ENCODE peak calls at places on chromosomes 5 and 9, in ten cellular contexts. One of them, this sample, is unnamed.

GRCh38 chr5:94884294-94884693 is 265.8 kb downstream of the SLF1 start:
- DNase-seq in sigmoid colon: no peak
- DNase-seq in upper lobe of left lung: no peak
- DNase-seq in HL-60: no peak
- DNase-seq in transverse colon: no peak
- DNase-seq in HCT116: no peak
- DNase-seq in GM23338: peak; percentile 58
- DNase-seq in GM12878: no peak
- DNase-seq in K562: no peak
- DNase-seq in stomach: no peak
- DNase-seq in this sample: no peak

GRCh38 chr9:37565661-37566618 is 10.2 kb downstream of the FBXO10 start:
- DNase-seq in stomach: no peak
- DNase-seq in transverse colon: peak; percentile 44
- DNase-seq in GM23338: peak; percentile 35
- DNase-seq in HCT116: no peak
- DNase-seq in K562: no peak
- DNase-seq in sigmoid colon: no peak
- DNase-seq in GM12878: peak; percentile 77
- DNase-seq in HL-60: no peak
- DNase-seq in upper lobe of left lung: no peak
- DNase-seq in this sample: no peak

GRCh38 chr9:131627326-131627845 is 82.1 kb downstream of the PRRT1B start:
- DNase-seq in HCT116: no peak
- DNase-seq in HL-60: peak; percentile 38
- DNase-seq in transverse colon: no peak
- DNase-seq in sigmoid colon: no peak
- DNase-seq in stomach: no peak
- DNase-seq in upper lobe of left lung: peak; percentile 49
- DNase-seq in GM12878: no peak
- DNase-seq in GM23338: no peak
- DNase-seq in K562: no peak
- DNase-seq in this sample: peak; percentile 72

GRCh38 chr9:95110956-95111525 is 206.5 kb downstream of the FANCC start:
- DNase-seq in GM12878: no peak
- DNase-seq in transverse colon: no peak
- DNase-seq in K562: no peak
- DNase-seq in stomach: no peak
- DNase-seq in sigmoid colon: peak; percentile 58
- DNase-seq in GM23338: no peak
- DNase-seq in HCT116: no peak
- DNase-seq in HL-60: no peak
- DNase-seq in upper lobe of left lung: no peak
- DNase-seq in this sample: no peak

GRCh38 chr9:90385126-90385525 is 257.5 kb downstream of the DIRAS2 start:
- DNase-seq in upper lobe of left lung: no peak
- DNase-seq in transverse colon: no peak
- DNase-seq in HCT116: no peak
- DNase-seq in GM12878: no peak
- DNase-seq in stomach: no peak
- DNase-seq in HL-60: no peak
- DNase-seq in GM23338: no peak
- DNase-seq in K562: no peak
- DNase-seq in sigmoid colon: no peak
- DNase-seq in this sample: no peak

GRCh38 chr9:130421802-130422276 is 22.9 kb upstream of the ASS1 start:
- DNase-seq in stomach: no peak
- DNase-seq in transverse colon: no peak
- DNase-seq in GM12878: no peak
- DNase-seq in K562: no peak
- DNase-seq in GM23338: peak; percentile 60
- DNase-seq in HCT116: no peak
- DNase-seq in upper lobe of left lung: no peak
- DNase-seq in sigmoid colon: no peak
- DNase-seq in HL-60: no peak
- DNase-seq in this sample: no peak

GRCh38 chr5:73405691-73406090 is 42.9 kb downstream of the FOXD1 start:
- DNase-seq in transverse colon: no peak
- DNase-seq in K562: no peak
- DNase-seq in GM23338: no peak
- DNase-seq in GM12878: no peak
- DNase-seq in HCT116: no peak
- DNase-seq in upper lobe of left lung: no peak
- DNase-seq in stomach: no peak
- DNase-seq in sigmoid colon: no peak
- DNase-seq in HL-60: no peak
- DNase-seq in this sample: no peak

GRCh38 chr5:16178745-16179372 is 732 bp downstream of the MARCHF11 start:
- DNase-seq in stomach: peak; percentile 45
- DNase-seq in HL-60: peak; percentile 7
- DNase-seq in GM12878: no peak
- DNase-seq in transverse colon: peak; percentile 44
- DNase-seq in HCT116: no peak
- DNase-seq in GM23338: peak; percentile 95
- DNase-seq in sigmoid colon: no peak
- DNase-seq in upper lobe of left lung: peak; percentile 88
- DNase-seq in K562: peak; percentile 56
- DNase-seq in this sample: peak; percentile 71

GRCh38 chr5:166772770-166773169 is 1518.7 kb upstream of the WWC1 start:
- DNase-seq in upper lobe of left lung: no peak
- DNase-seq in transverse colon: no peak
- DNase-seq in stomach: no peak
- DNase-seq in sigmoid colon: no peak
- DNase-seq in GM12878: no peak
- DNase-seq in K562: no peak
- DNase-seq in HL-60: no peak
- DNase-seq in GM23338: no peak
- DNase-seq in HCT116: no peak
- DNase-seq in this sample: no peak

GRCh38 chr9:126347911-126348760 is 21.5 kb downstream of the MVB12B start:
- DNase-seq in stomach: peak; percentile 65
- DNase-seq in transverse colon: peak; percentile 74
- DNase-seq in K562: no peak
- DNase-seq in HL-60: no peak
- DNase-seq in GM23338: peak; percentile 66
- DNase-seq in sigmoid colon: no peak
- DNase-seq in HCT116: no peak
- DNase-seq in upper lobe of left lung: no peak
- DNase-seq in GM12878: no peak
- DNase-seq in this sample: no peak
- H3K27ac ChIP-seq in stomach: peak overlapping the region; percentile 65
- H3K27ac ChIP-seq in transverse colon: peak overlapping the region; percentile 87
- H3K27ac ChIP-seq in K562: no peak overlapping the region
- H3K27ac ChIP-seq in HL-60: no peak overlapping the region
- H3K27ac ChIP-seq in GM23338: peak overlapping the region; percentile 70
- H3K27ac ChIP-seq in sigmoid colon: peak overlapping the region; percentile 49
- H3K27ac ChIP-seq in HCT116: no peak overlapping the region
- H3K27ac ChIP-seq in upper lobe of left lung: peak overlapping the region; percentile 82
- H3K27ac ChIP-seq in GM12878: no peak overlapping the region
- H3K27ac ChIP-seq in this sample: peak overlapping the region; percentile 64

GRCh38 chr9:133932176-133932575 is 59.9 kb downstream of the VAV2 start:
- DNase-seq in GM12878: no peak
- DNase-seq in HL-60: no peak
- DNase-seq in HCT116: no peak
- DNase-seq in K562: no peak
- DNase-seq in upper lobe of left lung: peak; percentile 78
- DNase-seq in stomach: no peak
- DNase-seq in GM23338: no peak
- DNase-seq in transverse colon: no peak
- DNase-seq in sigmoid colon: no peak
- DNase-seq in this sample: no peak
- TF ChIP-seq POLR2AphosphoS5 in GM12878: no peak
- TF ChIP-seq POLR2AphosphoS5 in HL-60: no peak
- TF ChIP-seq POLR2AphosphoS5 in HCT116: no peak
- TF ChIP-seq POLR2AphosphoS5 in K562: no peak
- TF ChIP-seq POLR2AphosphoS5 in upper lobe of left lung: no peak
- TF ChIP-seq POLR2AphosphoS5 in stomach: no peak
- TF ChIP-seq POLR2AphosphoS5 in GM23338: no peak
- TF ChIP-seq POLR2AphosphoS5 in transverse colon: no peak
- TF ChIP-seq POLR2AphosphoS5 in sigmoid colon: no peak
- TF ChIP-seq POLR2AphosphoS5 in this sample: no peak

GRCh38 chr5:81192351-81192750 is 40.8 kb upstream of the CKMT2 start:
- DNase-seq in transverse colon: no peak
- DNase-seq in upper lobe of left lung: peak; percentile 42
- DNase-seq in K562: no peak
- DNase-seq in stomach: no peak
- DNase-seq in HL-60: no peak
- DNase-seq in sigmoid colon: no peak
- DNase-seq in HCT116: no peak
- DNase-seq in GM12878: no peak
- DNase-seq in GM23338: peak; percentile 54
- DNase-seq in this sample: no peak

GRCh38 chr5:81189875-81190467 is 43.2 kb upstream of the CKMT2 start:
- DNase-seq in GM12878: no peak
- DNase-seq in stomach: no peak
- DNase-seq in transverse colon: no peak
- DNase-seq in GM23338: no peak
- DNase-seq in upper lobe of left lung: no peak
- DNase-seq in HL-60: no peak
- DNase-seq in sigmoid colon: no peak
- DNase-seq in K562: no peak
- DNase-seq in HCT116: no peak
- DNase-seq in this sample: no peak

GRCh38 chr5:81195334-81195929 is 37.7 kb upstream of the CKMT2 start:
- DNase-seq in upper lobe of left lung: no peak
- DNase-seq in stomach: no peak
- DNase-seq in HL-60: no peak
- DNase-seq in sigmoid colon: no peak
- DNase-seq in transverse colon: no peak
- DNase-seq in K562: no peak
- DNase-seq in GM23338: no peak
- DNase-seq in HCT116: no peak
- DNase-seq in GM12878: no peak
- DNase-seq in this sample: no peak

GRCh38 chr5:81191726-81192125 is 41.4 kb upstream of the CKMT2 start:
- DNase-seq in upper lobe of left lung: no peak
- DNase-seq in sigmoid colon: no peak
- DNase-seq in HCT116: no peak
- DNase-seq in K562: no peak
- DNase-seq in GM12878: no peak
- DNase-seq in transverse colon: no peak
- DNase-seq in stomach: no peak
- DNase-seq in GM23338: no peak
- DNase-seq in HL-60: no peak
- DNase-seq in this sample: no peak

DNA sequence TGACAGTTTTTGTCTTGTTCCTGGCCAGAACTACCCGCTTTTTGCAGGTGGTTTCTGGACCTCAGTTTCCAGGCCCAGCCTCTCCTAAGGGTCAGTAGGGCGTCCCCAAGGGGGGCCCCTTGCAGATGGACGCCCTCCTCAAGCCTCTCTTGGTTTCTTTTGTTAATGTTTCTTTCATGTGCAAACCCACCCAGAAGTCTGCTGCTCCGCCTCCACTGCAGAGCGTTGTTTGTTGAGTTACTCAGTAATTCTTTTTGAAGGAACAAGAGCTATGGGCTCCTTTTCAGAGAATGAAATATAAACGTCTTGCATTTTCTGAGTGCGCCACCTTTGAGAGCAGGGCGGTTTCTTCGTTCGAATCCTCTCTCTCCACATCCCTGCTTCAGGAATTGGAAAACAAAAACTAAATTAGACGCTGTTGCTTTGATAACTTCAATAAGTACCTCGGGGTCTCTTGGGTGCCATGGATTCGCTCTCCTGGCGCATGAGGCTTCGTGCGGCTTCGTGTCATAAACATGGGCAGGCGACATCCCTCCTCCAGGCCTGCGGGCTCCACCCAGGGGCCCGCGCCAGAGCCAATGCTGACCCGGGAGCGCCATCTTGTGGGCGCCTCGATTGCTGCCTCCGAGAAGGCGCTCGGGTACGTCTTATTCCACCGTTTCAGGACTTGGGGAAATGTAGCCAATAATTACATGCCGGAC is 38.3 kb upstream of the CKMT2 start:
- DNase-seq in sigmoid colon: peak; percentile 85
- DNase-seq in HCT116: peak; percentile 68
- DNase-seq in GM23338: peak; percentile 91
- DNase-seq in GM12878: no peak
- DNase-seq in transverse colon: peak; percentile 79
- DNase-seq in K562: peak; percentile 88
- DNase-seq in stomach: peak; percentile 84
- DNase-seq in upper lobe of left lung: peak; percentile 93
- DNase-seq in HL-60: peak; percentile 50
- DNase-seq in this sample: peak; percentile 91
- H3K4me3 ChIP-seq in sigmoid colon: no peak overlapping the region
- H3K4me3 ChIP-seq in HCT116: no peak overlapping the region
- H3K4me3 ChIP-seq in GM23338: peak overlapping the region; percentile 24
- H3K4me3 ChIP-seq in GM12878: no peak overlapping the region
- H3K4me3 ChIP-seq in transverse colon: no peak overlapping the region
- H3K4me3 ChIP-seq in K562: no peak overlapping the region
- H3K4me3 ChIP-seq in stomach: no peak overlapping the region
- H3K4me3 ChIP-seq in upper lobe of left lung: no peak overlapping the region
- H3K4me3 ChIP-seq in HL-60: no peak overlapping the region
- H3K4me3 ChIP-seq in this sample: no peak overlapping the region

GRCh38 chr5:119321569-119322311 is 34.1 kb upstream of the TNFAIP8 start:
- DNase-seq in upper lobe of left lung: no peak
- DNase-seq in transverse colon: no peak
- DNase-seq in HL-60: no peak
- DNase-seq in GM12878: no peak
- DNase-seq in stomach: no peak
- DNase-seq in K562: peak; percentile 70
- DNase-seq in HCT116: no peak
- DNase-seq in sigmoid colon: no peak
- DNase-seq in GM23338: no peak
- DNase-seq in this sample: no peak

GRCh38 chr5:119319401-119319800 is 36.4 kb upstream of the TNFAIP8 start:
- DNase-seq in HL-60: no peak
- DNase-seq in GM23338: no peak
- DNase-seq in sigmoid colon: no peak
- DNase-seq in HCT116: no peak
- DNase-seq in upper lobe of left lung: no peak
- DNase-seq in stomach: no peak
- DNase-seq in K562: no peak
- DNase-seq in GM12878: no peak
- DNase-seq in transverse colon: no peak
- DNase-seq in this sample: no peak

GRCh38 chr5:119318256-119318914 is 37.4 kb upstream of the TNFAIP8 start:
- DNase-seq in sigmoid colon: no peak
- DNase-seq in GM23338: no peak
- DNase-seq in upper lobe of left lung: no peak
- DNase-seq in stomach: no peak
- DNase-seq in transverse colon: no peak
- DNase-seq in GM12878: no peak
- DNase-seq in HL-60: no peak
- DNase-seq in K562: no peak
- DNase-seq in HCT116: no peak
- DNase-seq in this sample: peak; percentile 78

GRCh38 chr5:119322312-119322947 is 33.4 kb upstream of the TNFAIP8 start:
- DNase-seq in stomach: no peak
- DNase-seq in GM12878: no peak
- DNase-seq in GM23338: peak; percentile 50
- DNase-seq in upper lobe of left lung: no peak
- DNase-seq in K562: peak; percentile 53
- DNase-seq in HL-60: no peak
- DNase-seq in sigmoid colon: no peak
- DNase-seq in HCT116: no peak
- DNase-seq in transverse colon: no peak
- DNase-seq in this sample: no peak

DNA sequence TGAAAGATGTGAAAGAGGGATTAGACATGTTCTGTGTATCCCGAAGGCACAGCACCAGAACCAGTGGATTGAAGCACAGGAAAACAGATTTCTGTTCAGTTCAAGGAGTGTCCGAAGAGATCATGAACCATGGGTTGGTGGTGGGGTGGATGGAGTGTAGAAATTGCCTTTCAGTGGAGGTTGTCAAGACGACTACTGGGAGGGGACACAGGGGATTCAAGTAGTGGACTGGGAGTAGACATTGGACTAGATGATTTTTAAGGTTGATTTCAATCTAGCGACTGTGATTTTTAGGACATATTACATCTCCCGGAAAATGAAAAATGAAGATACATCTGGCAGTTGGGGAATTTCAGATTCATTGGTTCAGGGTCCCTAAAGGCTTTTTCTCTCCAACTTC is 35.9 kb upstream of the TNFAIP8 start:
- DNase-seq in K562: no peak
- DNase-seq in transverse colon: no peak
- DNase-seq in sigmoid colon: no peak
- DNase-seq in GM23338: no peak
- DNase-seq in HCT116: no peak
- DNase-seq in HL-60: no peak
- DNase-seq in upper lobe of left lung: no peak
- DNase-seq in stomach: no peak
- DNase-seq in GM12878: no peak
- DNase-seq in this sample: no peak
- H3K27ac ChIP-seq in K562: peak overlapping the region; percentile 92
- H3K27ac ChIP-seq in transverse colon: no peak overlapping the region
- H3K27ac ChIP-seq in sigmoid colon: no peak overlapping the region
- H3K27ac ChIP-seq in GM23338: no peak overlapping the region
- H3K27ac ChIP-seq in HCT116: no peak overlapping the region
- H3K27ac ChIP-seq in HL-60: no peak overlapping the region
- H3K27ac ChIP-seq in upper lobe of left lung: no peak overlapping the region
- H3K27ac ChIP-seq in stomach: no peak overlapping the region
- H3K27ac ChIP-seq in GM12878: no peak overlapping the region
- H3K27ac ChIP-seq in this sample: no peak overlapping the region

This sample was measured in spleen.